ENCODE peak calls at places on chromosomes 13 and 19, in seven cellular contexts. One of them, this sample, is unnamed.

GRCh38 chr13:35672611-35673010 is 196.1 kb upstream of the MAB21L1 start:
- DNase-seq in spleen: no peak
- DNase-seq in immature natural killer cell: no peak
- DNase-seq in mucosa of descending colon: no peak
- DNase-seq in neural progenitor cell: no peak
- DNase-seq in Daoy: no peak
- DNase-seq in adrenal gland: no peak
- DNase-seq in this sample: no peak

GRCh38 chr13:51222510-51223283 is 499 bp downstream of the FAM124A start:
- DNase-seq in neural progenitor cell: peak
- DNase-seq in adrenal gland: no peak
- DNase-seq in spleen: no peak
- DNase-seq in immature natural killer cell: no peak
- DNase-seq in mucosa of descending colon: no peak
- DNase-seq in Daoy: peak
- DNase-seq in this sample: no peak

GRCh38 chr13:112448621-112449544 is 72.7 kb downstream of the SPACA7 start:
- DNase-seq in Daoy: no peak
- DNase-seq in adrenal gland: peak
- DNase-seq in mucosa of descending colon: no peak
- DNase-seq in immature natural killer cell: no peak
- DNase-seq in neural progenitor cell: no peak
- DNase-seq in spleen: peak
- DNase-seq in this sample: no peak

GRCh38 chr13:30061217-30061616 is 210.8 kb upstream of the UBL3 start:
- DNase-seq in neural progenitor cell: no peak
- DNase-seq in mucosa of descending colon: no peak
- DNase-seq in adrenal gland: no peak
- DNase-seq in immature natural killer cell: no peak
- DNase-seq in Daoy: no peak
- DNase-seq in spleen: no peak
- DNase-seq in this sample: no peak

GRCh38 chr19:28932446-28932845 is 280.5 kb downstream of the UQCRFS1 start:
- DNase-seq in neural progenitor cell: no peak
- DNase-seq in adrenal gland: no peak
- DNase-seq in Daoy: no peak
- DNase-seq in mucosa of descending colon: no peak
- DNase-seq in immature natural killer cell: no peak
- DNase-seq in spleen: no peak
- DNase-seq in this sample: no peak

GRCh38 chr13:33285420-33286124 is at the start of gene STARD13:
- DNase-seq in adrenal gland: peak
- DNase-seq in neural progenitor cell: peak
- DNase-seq in spleen: peak
- DNase-seq in mucosa of descending colon: peak
- DNase-seq in immature natural killer cell: no peak
- DNase-seq in Daoy: peak
- DNase-seq in this sample: peak

GRCh38 chr13:95485045-95485517 is 67.4 kb upstream of the CLDN10 start:
- DNase-seq in spleen: no peak
- DNase-seq in Daoy: peak
- DNase-seq in mucosa of descending colon: no peak
- DNase-seq in immature natural killer cell: no peak
- DNase-seq in neural progenitor cell: no peak
- DNase-seq in adrenal gland: peak
- DNase-seq in this sample: no peak

GRCh38 chr19:38769635-38770211 is 3.6 kb downstream of the LGALS7 start:
- DNase-seq in mucosa of descending colon: peak
- DNase-seq in immature natural killer cell: peak
- DNase-seq in Daoy: peak
- DNase-seq in neural progenitor cell: peak
- DNase-seq in spleen: peak
- DNase-seq in adrenal gland: peak
- DNase-seq in this sample: peak

GRCh38 chr19:43634877-43635560 is 4.6 kb downstream of the CADM4 start:
- DNase-seq in mucosa of descending colon: no peak
- DNase-seq in adrenal gland: peak
- DNase-seq in spleen: no peak
- DNase-seq in neural progenitor cell: peak
- DNase-seq in immature natural killer cell: no peak
- DNase-seq in Daoy: no peak
- DNase-seq in this sample: no peak

GRCh38 chr13:51453308-51453958 is 597 bp upstream of the INTS6 start:
- DNase-seq in immature natural killer cell: peak
- DNase-seq in Daoy: no peak
- DNase-seq in mucosa of descending colon: peak
- DNase-seq in spleen: peak
- DNase-seq in adrenal gland: no peak
- DNase-seq in neural progenitor cell: peak
- DNase-seq in this sample: peak

GRCh38 chr13:113565526-113566226 is 18.9 kb upstream of the TFDP1 start:
- DNase-seq in neural progenitor cell: no peak
- DNase-seq in spleen: peak
- DNase-seq in mucosa of descending colon: no peak
- DNase-seq in adrenal gland: peak
- DNase-seq in immature natural killer cell: no peak
- DNase-seq in Daoy: no peak
- DNase-seq in this sample: no peak

GRCh38 chr13:105804561-105805190 is 730.8 kb downstream of the EFNB2 start:
- DNase-seq in Daoy: peak
- DNase-seq in adrenal gland: no peak
- DNase-seq in spleen: no peak
- DNase-seq in mucosa of descending colon: no peak
- DNase-seq in immature natural killer cell: no peak
- DNase-seq in neural progenitor cell: no peak
- DNase-seq in this sample: no peak

GRCh38 chr19:58395220-58395978 is at the start of gene RNF225:
- DNase-seq in Daoy: peak
- DNase-seq in spleen: no peak
- DNase-seq in mucosa of descending colon: no peak
- DNase-seq in adrenal gland: no peak
- DNase-seq in neural progenitor cell: no peak
- DNase-seq in immature natural killer cell: no peak
- DNase-seq in this sample: peak

GRCh38 chr19:40611096-40611495 is 9.9 kb downstream of the LTBP4 start:
- DNase-seq in immature natural killer cell: peak
- DNase-seq in adrenal gland: no peak
- DNase-seq in Daoy: peak
- DNase-seq in mucosa of descending colon: peak
- DNase-seq in spleen: peak
- DNase-seq in neural progenitor cell: no peak
- DNase-seq in this sample: peak

GRCh38 chr19:34991542-34992333 is 8.4 kb upstream of the GRAMD1A start:
- DNase-seq in mucosa of descending colon: no peak
- DNase-seq in neural progenitor cell: no peak
- DNase-seq in immature natural killer cell: no peak
- DNase-seq in spleen: no peak
- DNase-seq in Daoy: no peak
- DNase-seq in adrenal gland: no peak
- DNase-seq in this sample: no peak

GRCh38 chr19:1768248-1768647 is 14.9 kb downstream of the ONECUT3 start:
- DNase-seq in adrenal gland: no peak
- DNase-seq in neural progenitor cell: peak
- DNase-seq in mucosa of descending colon: no peak
- DNase-seq in immature natural killer cell: no peak
- DNase-seq in spleen: no peak
- DNase-seq in Daoy: no peak
- DNase-seq in this sample: no peak

GRCh38 chr13:70042193-70042592 is 65.4 kb upstream of the ATXN8OS start:
- DNase-seq in adrenal gland: no peak
- DNase-seq in immature natural killer cell: no peak
- DNase-seq in Daoy: no peak
- DNase-seq in spleen: no peak
- DNase-seq in mucosa of descending colon: no peak
- DNase-seq in neural progenitor cell: no peak
- DNase-seq in this sample: no peak

GRCh38 chr13:90591260-90591926 is 756.1 kb upstream of the MIR17HG start:
- DNase-seq in immature natural killer cell: no peak
- DNase-seq in mucosa of descending colon: no peak
- DNase-seq in Daoy: no peak
- DNase-seq in adrenal gland: no peak
- DNase-seq in neural progenitor cell: no peak
- DNase-seq in spleen: no peak
- DNase-seq in this sample: no peak

GRCh38 chr13:72384879-72385278 is 342.6 kb downstream of the MZT1 start:
- DNase-seq in neural progenitor cell: no peak
- DNase-seq in Daoy: no peak
- DNase-seq in adrenal gland: peak
- DNase-seq in mucosa of descending colon: no peak
- DNase-seq in immature natural killer cell: no peak
- DNase-seq in spleen: no peak
- DNase-seq in this sample: no peak

GRCh38 chr13:46369506-46370268 is 17.4 kb downstream of the RUBCNL start:
- DNase-seq in Daoy: no peak
- DNase-seq in immature natural killer cell: no peak
- DNase-seq in mucosa of descending colon: no peak
- DNase-seq in spleen: no peak
- DNase-seq in neural progenitor cell: no peak
- DNase-seq in adrenal gland: no peak
- DNase-seq in this sample: peak

GRCh38 chr13:21074601-21075302 is 13.4 kb upstream of the LATS2 start:
- DNase-seq in spleen: no peak
- DNase-seq in immature natural killer cell: peak
- DNase-seq in mucosa of descending colon: no peak
- DNase-seq in Daoy: no peak
- DNase-seq in neural progenitor cell: no peak
- DNase-seq in adrenal gland: no peak
- DNase-seq in this sample: no peak

GRCh38 chr13:98265669-98266551 is 88.8 kb upstream of the RNF113B start:
- DNase-seq in immature natural killer cell: no peak
- DNase-seq in adrenal gland: peak
- DNase-seq in Daoy: no peak
- DNase-seq in spleen: no peak
- DNase-seq in neural progenitor cell: no peak
- DNase-seq in mucosa of descending colon: peak
- DNase-seq in this sample: no peak

GRCh38 chr19:49710372-49710951 is 19.5 kb downstream of the CPT1C start:
- DNase-seq in neural progenitor cell: no peak
- DNase-seq in mucosa of descending colon: no peak
- DNase-seq in spleen: no peak
- DNase-seq in Daoy: no peak
- DNase-seq in adrenal gland: no peak
- DNase-seq in immature natural killer cell: no peak
- DNase-seq in this sample: no peak

GRCh38 chr13:31538067-31539042 is 201.0 kb upstream of the RXFP2 start:
- DNase-seq in adrenal gland: no peak
- DNase-seq in immature natural killer cell: no peak
- DNase-seq in neural progenitor cell: peak
- DNase-seq in spleen: no peak
- DNase-seq in mucosa of descending colon: no peak
- DNase-seq in Daoy: peak
- DNase-seq in this sample: no peak